ENCODE peak calls at places on chromosomes 13 and 19, in ten cellular contexts. One of them, this sample, is unnamed.

GRCh38 chr13:114126789-114127472 is 5.5 kb downstream of the RASA3 start:
- DNase-seq in Panc1: no peak
- DNase-seq in fibroblast of pulmonary artery: no peak
- DNase-seq in cardiac fibroblast: no peak
- DNase-seq in astrocyte: no peak
- DNase-seq in GM06990: no peak
- DNase-seq in fibroblast of the aortic adventitia: no peak
- DNase-seq in K562: no peak
- DNase-seq in cardiac muscle cell: no peak
- DNase-seq in tibial nerve: no peak
- DNase-seq in this sample: no peak

GRCh38 chr19:2345794-2346663 is 14.0 kb upstream of the TMPRSS9 start:
- DNase-seq in Panc1: no peak
- DNase-seq in fibroblast of pulmonary artery: peak; percentile 48
- DNase-seq in cardiac fibroblast: peak; percentile 21
- DNase-seq in astrocyte: no peak
- DNase-seq in GM06990: no peak
- DNase-seq in fibroblast of the aortic adventitia: peak; percentile 33
- DNase-seq in K562: peak; percentile 91
- DNase-seq in cardiac muscle cell: no peak
- DNase-seq in tibial nerve: no peak
- DNase-seq in this sample: no peak

GRCh38 chr13:105139380-105140285 is 1395.8 kb downstream of the EFNB2 start:
- DNase-seq in Panc1: no peak
- DNase-seq in fibroblast of pulmonary artery: peak; percentile 16
- DNase-seq in cardiac fibroblast: peak; percentile 50
- DNase-seq in astrocyte: no peak
- DNase-seq in GM06990: peak; percentile 69
- DNase-seq in fibroblast of the aortic adventitia: peak; percentile 0
- DNase-seq in K562: no peak
- DNase-seq in cardiac muscle cell: peak; percentile 13
- DNase-seq in tibial nerve: no peak
- DNase-seq in this sample: peak; percentile 68

GRCh38 chr13:35917252-35917941 is 213.8 kb downstream of the DCLK1 start:
- DNase-seq in Panc1: no peak
- DNase-seq in fibroblast of pulmonary artery: no peak
- DNase-seq in cardiac fibroblast: no peak
- DNase-seq in astrocyte: peak; percentile 50
- DNase-seq in GM06990: peak; percentile 13
- DNase-seq in fibroblast of the aortic adventitia: peak; percentile 26
- DNase-seq in K562: no peak
- DNase-seq in cardiac muscle cell: no peak
- DNase-seq in tibial nerve: no peak
- DNase-seq in this sample: no peak

GRCh38 chr13:100300708-100301107 is 211.8 kb downstream of the PCCA start:
- DNase-seq in Panc1: no peak
- DNase-seq in fibroblast of pulmonary artery: no peak
- DNase-seq in cardiac fibroblast: no peak
- DNase-seq in astrocyte: no peak
- DNase-seq in GM06990: no peak
- DNase-seq in fibroblast of the aortic adventitia: no peak
- DNase-seq in K562: no peak
- DNase-seq in cardiac muscle cell: no peak
- DNase-seq in tibial nerve: no peak
- DNase-seq in this sample: no peak

GRCh38 chr19:31962565-31962996 is 382.8 kb upstream of the ZNF507 start:
- DNase-seq in Panc1: no peak
- DNase-seq in fibroblast of pulmonary artery: no peak
- DNase-seq in cardiac fibroblast: no peak
- DNase-seq in astrocyte: peak; percentile 24
- DNase-seq in GM06990: no peak
- DNase-seq in fibroblast of the aortic adventitia: no peak
- DNase-seq in K562: no peak
- DNase-seq in cardiac muscle cell: no peak
- DNase-seq in tibial nerve: no peak
- DNase-seq in this sample: no peak

GRCh38 chr19:55257461-55258411 is 1.1 kb downstream of the PPP6R1 start:
- DNase-seq in Panc1: no peak
- DNase-seq in fibroblast of pulmonary artery: peak; percentile 5
- DNase-seq in cardiac fibroblast: peak; percentile 21
- DNase-seq in astrocyte: no peak
- DNase-seq in GM06990: no peak
- DNase-seq in fibroblast of the aortic adventitia: peak; percentile 4
- DNase-seq in K562: peak; percentile 56
- DNase-seq in cardiac muscle cell: peak; percentile 47
- DNase-seq in tibial nerve: no peak
- DNase-seq in this sample: no peak

GRCh38 chr13:91346848-91347211 is 657 bp upstream of the MIR17HG start:
- DNase-seq in Panc1: no peak
- DNase-seq in fibroblast of pulmonary artery: peak; percentile 7
- DNase-seq in cardiac fibroblast: peak; percentile 22
- DNase-seq in astrocyte: no peak
- DNase-seq in GM06990: peak; percentile 68
- DNase-seq in fibroblast of the aortic adventitia: no peak
- DNase-seq in K562: peak; percentile 71
- DNase-seq in cardiac muscle cell: peak; percentile 45
- DNase-seq in tibial nerve: no peak
- DNase-seq in this sample: peak; percentile 17

GRCh38 chr13:60765700-60766411 is 368.8 kb downstream of the TDRD3 start:
- DNase-seq in Panc1: no peak
- DNase-seq in fibroblast of pulmonary artery: peak; percentile 60
- DNase-seq in cardiac fibroblast: peak; percentile 11
- DNase-seq in astrocyte: peak; percentile 83
- DNase-seq in GM06990: no peak
- DNase-seq in fibroblast of the aortic adventitia: peak; percentile 55
- DNase-seq in K562: no peak
- DNase-seq in cardiac muscle cell: peak; percentile 53
- DNase-seq in tibial nerve: no peak
- DNase-seq in this sample: no peak

GRCh38 chr19:53511933-53512374 is 26.0 kb upstream of the ZNF331 start:
- DNase-seq in Panc1: peak; percentile 20
- DNase-seq in fibroblast of pulmonary artery: peak; percentile 71
- DNase-seq in cardiac fibroblast: peak; percentile 78
- DNase-seq in astrocyte: peak; percentile 34
- DNase-seq in GM06990: no peak
- DNase-seq in fibroblast of the aortic adventitia: peak; percentile 57
- DNase-seq in K562: peak; percentile 67
- DNase-seq in cardiac muscle cell: peak; percentile 80
- DNase-seq in tibial nerve: peak; percentile 29
- DNase-seq in this sample: no peak

GRCh38 chr13:29754486-29754806 is 96.0 kb downstream of the UBL3 start:
- DNase-seq in Panc1: no peak
- DNase-seq in fibroblast of pulmonary artery: peak; percentile 39
- DNase-seq in cardiac fibroblast: peak; percentile 45
- DNase-seq in astrocyte: peak; percentile 60
- DNase-seq in GM06990: no peak
- DNase-seq in fibroblast of the aortic adventitia: peak; percentile 21
- DNase-seq in K562: no peak
- DNase-seq in cardiac muscle cell: no peak
- DNase-seq in tibial nerve: no peak
- DNase-seq in this sample: no peak

GRCh38 chr13:22120646-22121045 is 449.8 kb downstream of the FGF9 start:
- DNase-seq in Panc1: no peak
- DNase-seq in fibroblast of pulmonary artery: no peak
- DNase-seq in cardiac fibroblast: no peak
- DNase-seq in astrocyte: no peak
- DNase-seq in GM06990: no peak
- DNase-seq in fibroblast of the aortic adventitia: no peak
- DNase-seq in K562: no peak
- DNase-seq in cardiac muscle cell: no peak
- DNase-seq in tibial nerve: no peak
- DNase-seq in this sample: no peak

GRCh38 chr19:3481241-3482090 is 1.1 kb upstream of the SMIM24 start:
- DNase-seq in Panc1: no peak
- DNase-seq in fibroblast of pulmonary artery: no peak
- DNase-seq in cardiac fibroblast: no peak
- DNase-seq in astrocyte: no peak
- DNase-seq in GM06990: no peak
- DNase-seq in fibroblast of the aortic adventitia: no peak
- DNase-seq in K562: peak; percentile 40
- DNase-seq in cardiac muscle cell: no peak
- DNase-seq in tibial nerve: no peak
- DNase-seq in this sample: no peak

GRCh38 chr13:43934273-43934672 is 54.6 kb downstream of the LACC1 start:
- DNase-seq in Panc1: no peak
- DNase-seq in fibroblast of pulmonary artery: no peak
- DNase-seq in cardiac fibroblast: peak; percentile 8
- DNase-seq in astrocyte: peak; percentile 20
- DNase-seq in GM06990: no peak
- DNase-seq in fibroblast of the aortic adventitia: no peak
- DNase-seq in K562: no peak
- DNase-seq in cardiac muscle cell: no peak
- DNase-seq in tibial nerve: no peak
- DNase-seq in this sample: no peak

DNA sequence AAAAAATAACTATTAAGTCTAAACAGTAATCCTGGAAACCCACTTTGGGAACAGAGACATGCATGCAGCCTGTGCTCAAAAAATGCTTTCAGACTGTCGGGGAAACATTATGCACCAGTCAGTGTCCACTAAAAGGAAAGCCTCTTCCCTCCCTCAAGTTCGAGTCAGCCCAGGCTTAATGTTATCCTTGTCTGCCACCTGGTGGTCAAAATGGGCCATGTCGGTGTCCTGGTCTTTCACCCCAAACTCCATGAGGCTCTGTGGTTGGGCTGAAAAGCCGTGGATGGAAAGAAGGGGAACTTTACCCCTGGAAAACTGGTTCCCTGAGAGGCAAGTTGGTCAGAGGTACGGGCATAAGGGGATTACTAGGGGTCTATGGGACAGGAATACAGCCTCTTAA is 88.4 kb upstream of the ZNF492 start:
- DNase-seq in Panc1: no peak
- DNase-seq in fibroblast of pulmonary artery: peak; percentile 0
- DNase-seq in cardiac fibroblast: peak; percentile 29
- DNase-seq in astrocyte: no peak
- DNase-seq in GM06990: no peak
- DNase-seq in fibroblast of the aortic adventitia: no peak
- DNase-seq in K562: peak; percentile 61
- DNase-seq in cardiac muscle cell: no peak
- DNase-seq in tibial nerve: no peak
- DNase-seq in this sample: peak; percentile 26
- TF ChIP-seq CTCF in Panc1: peak; percentile 25
- TF ChIP-seq CTCF in fibroblast of pulmonary artery: no peak
- TF ChIP-seq CTCF in cardiac fibroblast: peak; percentile 40
- TF ChIP-seq CTCF in astrocyte: no peak
- TF ChIP-seq CTCF in GM06990: peak; percentile 39
- TF ChIP-seq CTCF in fibroblast of the aortic adventitia: no peak
- TF ChIP-seq CTCF in K562: peak; percentile 44
- TF ChIP-seq CTCF in cardiac muscle cell: no peak
- TF ChIP-seq CTCF in tibial nerve: peak; percentile 43
- TF ChIP-seq CTCF in this sample: peak; percentile 23

DNA sequence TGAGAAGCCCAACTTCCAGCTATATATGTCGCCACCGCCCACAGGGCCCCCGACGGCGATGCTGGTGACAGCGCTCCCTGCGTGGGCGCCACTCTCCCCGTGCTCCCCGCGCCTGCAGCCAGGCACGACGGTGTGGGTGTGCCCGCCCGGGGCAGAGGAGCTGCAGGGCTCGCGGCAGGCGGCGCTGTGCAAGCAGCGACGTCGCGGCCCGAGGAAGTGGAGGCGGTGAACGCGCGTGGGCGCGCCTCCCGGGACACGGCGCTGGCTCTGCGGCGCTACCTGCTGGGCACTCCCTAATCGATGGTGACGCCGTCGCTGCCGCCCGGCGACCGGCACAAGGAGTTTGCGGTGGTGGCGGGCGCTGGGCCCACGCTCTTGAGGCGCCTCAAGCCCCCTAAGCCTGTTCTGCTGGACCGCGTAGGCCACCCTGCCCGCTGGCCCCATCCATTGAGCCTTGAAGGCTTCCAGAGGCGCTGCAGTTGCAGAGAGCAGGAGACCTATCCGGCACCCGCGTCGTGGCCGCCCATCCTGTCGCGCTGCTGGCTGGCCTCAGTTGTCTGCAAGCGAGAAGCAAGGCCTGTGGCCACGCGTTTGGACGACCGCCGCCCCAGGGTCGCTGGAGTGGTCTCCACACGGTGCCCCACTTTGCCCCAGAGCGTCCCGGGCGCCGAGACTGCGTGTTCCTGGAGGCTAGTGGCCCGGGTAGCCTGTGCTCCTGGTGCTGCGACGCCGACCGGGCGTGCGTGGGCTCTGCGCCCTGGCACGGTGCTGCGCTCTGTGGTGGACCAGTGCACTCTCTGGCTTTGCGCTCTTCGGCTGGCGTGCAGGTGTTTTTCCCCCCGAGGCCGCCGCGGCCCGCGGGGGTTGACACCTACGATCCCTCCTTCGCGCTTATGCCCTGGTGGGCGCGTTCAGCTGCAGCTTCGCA is 23.1 kb downstream of the LRFN3 start:
- DNase-seq in Panc1: no peak
- DNase-seq in fibroblast of pulmonary artery: no peak
- DNase-seq in cardiac fibroblast: no peak
- DNase-seq in astrocyte: no peak
- DNase-seq in GM06990: peak; percentile 64
- DNase-seq in fibroblast of the aortic adventitia: no peak
- DNase-seq in K562: peak; percentile 57
- DNase-seq in cardiac muscle cell: no peak
- DNase-seq in tibial nerve: no peak
- DNase-seq in this sample: peak; percentile 72
- TF ChIP-seq CTCF in Panc1: no peak
- TF ChIP-seq CTCF in fibroblast of pulmonary artery: no peak
- TF ChIP-seq CTCF in cardiac fibroblast: no peak
- TF ChIP-seq CTCF in astrocyte: no peak
- TF ChIP-seq CTCF in GM06990: peak; percentile 28
- TF ChIP-seq CTCF in fibroblast of the aortic adventitia: no peak
- TF ChIP-seq CTCF in K562: peak; percentile 72
- TF ChIP-seq CTCF in cardiac muscle cell: peak; percentile 36
- TF ChIP-seq CTCF in tibial nerve: no peak
- TF ChIP-seq CTCF in this sample: peak; percentile 62

DNA sequence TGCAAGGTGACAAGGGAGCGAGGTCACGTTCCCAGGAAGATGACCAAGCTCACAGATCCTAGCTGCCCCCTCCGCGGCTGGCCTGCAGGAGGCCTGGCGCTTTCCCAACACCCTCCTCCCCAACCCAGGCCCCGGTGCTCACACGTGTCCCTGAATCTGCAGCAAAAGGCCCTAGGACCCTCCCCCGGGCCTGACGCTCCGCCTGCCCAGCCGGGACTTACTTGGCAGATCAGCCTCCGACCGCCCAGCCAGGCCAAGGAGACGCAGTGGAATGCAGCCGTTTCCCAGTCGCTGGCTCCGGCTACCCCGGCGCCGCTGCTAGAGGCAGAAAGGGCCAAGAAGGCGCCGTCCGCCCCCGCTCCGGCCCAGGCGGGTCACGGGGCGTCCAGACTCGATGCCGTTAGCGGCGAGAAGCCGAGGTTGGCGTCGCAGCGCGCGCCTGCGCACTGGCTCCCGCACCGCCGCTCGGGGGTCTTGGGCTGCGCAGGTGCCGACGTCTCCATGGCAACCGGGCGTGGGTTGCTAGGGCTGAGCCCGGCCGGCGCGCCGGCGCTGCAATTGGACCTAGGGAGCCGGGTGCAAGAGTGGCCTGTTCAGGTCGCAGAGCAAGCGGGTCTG is at the start of gene PNMA8A:
- DNase-seq in Panc1: no peak
- DNase-seq in fibroblast of pulmonary artery: peak; percentile 83
- DNase-seq in cardiac fibroblast: peak; percentile 74
- DNase-seq in astrocyte: peak; percentile 71
- DNase-seq in GM06990: no peak
- DNase-seq in fibroblast of the aortic adventitia: peak; percentile 86
- DNase-seq in K562: peak; percentile 95
- DNase-seq in cardiac muscle cell: peak; percentile 95
- DNase-seq in tibial nerve: no peak
- DNase-seq in this sample: no peak
- TF ChIP-seq CTCF in Panc1: no peak
- TF ChIP-seq CTCF in fibroblast of pulmonary artery: peak; percentile 5
- TF ChIP-seq CTCF in cardiac fibroblast: no peak
- TF ChIP-seq CTCF in astrocyte: no peak
- TF ChIP-seq CTCF in GM06990: no peak
- TF ChIP-seq CTCF in fibroblast of the aortic adventitia: peak; percentile 43
- TF ChIP-seq CTCF in K562: no peak
- TF ChIP-seq CTCF in cardiac muscle cell: peak; percentile 25
- TF ChIP-seq CTCF in tibial nerve: no peak
- TF ChIP-seq CTCF in this sample: no peak

GRCh38 chr19:806815-807421 is 9.7 kb downstream of the PTBP1 start:
- DNase-seq in Panc1: no peak
- DNase-seq in fibroblast of pulmonary artery: no peak
- DNase-seq in cardiac fibroblast: no peak
- DNase-seq in astrocyte: no peak
- DNase-seq in GM06990: no peak
- DNase-seq in fibroblast of the aortic adventitia: no peak
- DNase-seq in K562: no peak
- DNase-seq in cardiac muscle cell: no peak
- DNase-seq in tibial nerve: no peak
- DNase-seq in this sample: no peak
- TF ChIP-seq CTCF in Panc1: no peak
- TF ChIP-seq CTCF in fibroblast of pulmonary artery: no peak
- TF ChIP-seq CTCF in cardiac fibroblast: no peak
- TF ChIP-seq CTCF in astrocyte: no peak
- TF ChIP-seq CTCF in GM06990: no peak
- TF ChIP-seq CTCF in fibroblast of the aortic adventitia: no peak
- TF ChIP-seq CTCF in K562: no peak
- TF ChIP-seq CTCF in cardiac muscle cell: no peak
- TF ChIP-seq CTCF in tibial nerve: no peak
- TF ChIP-seq CTCF in this sample: no peak

This sample was measured in GM10248.